ENCODE peak calls at places on chromosomes 2 and 18, in nine cellular contexts. V is astrocyte of the spinal cord, A is WTC11, K is LNCaP clone FGC, F is coronary artery, O is OCI-LY7, G is adrenal gland, P is HFF-Myc, C is A549. U is an unnamed sample.

GRCh38 chr2:227154976-227155375 is 9.0 kb downstream of the COL4A4 start:
- DNase-seq in V (peak), K (no peak), P (no peak), F (no peak), O (no peak), A (no peak), G (peak), C (no peak), U (no peak)

GRCh38 chr2:20496477-20496876 is 49.6 kb downstream of the RHOB start:
- DNase-seq in G (peak), O (no peak), A (no peak), P (no peak), C (no peak), K (no peak), F (no peak), V (no peak), U (no peak)

GRCh38 chr18:10164241-10165160 is 250.7 kb downstream of the VAPA start:
- DNase-seq in P (no peak), K (no peak), C (no peak), G (no peak), F (no peak), A (no peak), O (no peak), V (no peak), U (no peak)

GRCh38 chr2:191173206-191173605 is 22.4 kb upstream of the STAT4 start:
- DNase-seq in C (no peak), P (no peak), V (no peak), O (no peak), K (no peak), G (no peak), F (no peak), A (no peak), U (no peak)

GRCh38 chr2:178404380-178404767 is 46.6 kb downstream of the PRKRA start:
- DNase-seq in F (no peak), O (peak), V (peak), K (no peak), G (no peak), P (peak), C (no peak), A (no peak), U (no peak)

GRCh38 chr18:74914648-74915047 is 294.3 kb downstream of the PTGR3 start:
- DNase-seq in P (no peak), C (no peak), V (no peak), A (no peak), F (no peak), G (no peak), K (no peak), O (no peak), U (no peak)

GRCh38 chr2:15762449-15762848 is 170.8 kb downstream of the DDX1 start:
- DNase-seq in A (no peak), K (no peak), C (no peak), V (no peak), O (no peak), F (peak), G (no peak), P (no peak), U (no peak)

GRCh38 chr2:219495531-219496122 is 3.1 kb upstream of the GMPPA start:
- DNase-seq in P (no peak), F (peak), G (peak), V (peak), O (peak), C (peak), A (peak), K (no peak), U (peak)

GRCh38 chr2:96816836-96817702 is 1.0 kb downstream of the CNNM3 start:
- DNase-seq in O (no peak), P (no peak), C (no peak), A (no peak), G (peak), F (no peak), K (no peak), V (peak), U (no peak)

GRCh38 chr2:222362336-222362735 is 62.0 kb upstream of the SGPP2 start:
- DNase-seq in V (peak), P (no peak), G (no peak), A (no peak), O (no peak), C (no peak), F (no peak), K (no peak), U (no peak)

GRCh38 chr2:2743164-2743571 is 412.1 kb upstream of the MYT1L start:
- DNase-seq in K (no peak), P (no peak), G (peak), C (no peak), V (peak), F (no peak), A (no peak), O (no peak), U (no peak)

GRCh38 chr2:146940016-146940685 is 904.7 kb upstream of the ACVR2A start:
- DNase-seq in G (no peak), O (no peak), F (no peak), P (peak), V (no peak), K (no peak), C (no peak), A (no peak), U (no peak)

GRCh38 chr2:183037281-183037659 is 987 bp downstream of the NCKAP1 start:
- DNase-seq in G (no peak), P (no peak), O (no peak), V (peak), F (no peak), A (no peak), K (no peak), C (no peak), U (no peak)

GRCh38 chr2:168338292-168338691 is 90.9 kb upstream of the STK39 start:
- DNase-seq in F (no peak), C (no peak), V (no peak), P (no peak), O (no peak), A (no peak), K (no peak), G (no peak), U (no peak)

GRCh38 chr2:20476950-20477349 is 30.1 kb downstream of the RHOB start:
- DNase-seq in O (no peak), V (no peak), F (peak), G (no peak), C (no peak), K (no peak), P (no peak), A (no peak), U (no peak)

GRCh38 chr18:8982416-8983183 is 119.9 kb upstream of the NDUFV2 start:
- DNase-seq in A (peak), P (peak), F (no peak), K (peak), C (peak), V (peak), G (no peak), O (peak), U (no peak)

GRCh38 chr2:240848900-240849680 is 19.5 kb upstream of the AGXT start:
- DNase-seq in A (no peak), V (no peak), C (no peak), K (no peak), O (no peak), P (no peak), G (no peak), F (no peak), U (no peak)
- TF ChIP-seq CTCF in A (no peak), V (no peak), C (no peak), K (no peak), O (no peak), P (no peak), G (no peak), F (no peak), U (no peak)

DNA sequence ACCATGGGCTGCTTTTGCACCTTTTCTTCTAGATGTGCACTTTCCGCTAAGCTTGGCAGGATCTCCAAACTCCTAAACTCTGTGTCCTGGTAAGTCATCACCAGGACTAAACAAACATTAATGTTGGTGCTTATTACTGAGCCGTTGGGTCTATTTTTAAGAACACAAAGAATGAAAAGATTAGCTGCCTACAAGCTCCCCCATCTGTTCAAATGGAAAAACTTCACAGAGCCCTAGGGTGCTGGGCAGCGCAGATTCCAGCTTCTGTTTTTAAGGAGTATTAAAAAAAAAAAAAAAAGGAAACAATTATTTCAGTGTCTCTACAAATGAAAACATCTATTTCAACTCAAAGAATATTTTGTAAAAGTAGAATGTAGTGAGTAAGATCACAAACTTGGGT is 97.8 kb upstream of the AQP4 start:
- DNase-seq in C (no peak), V (peak), O (no peak), K (no peak), F (no peak), G (no peak), P (no peak), A (no peak), U (no peak)
- TF ChIP-seq CTCF in C (peak), V (peak), O (peak), K (peak), F (no peak), G (no peak), P (no peak), A (no peak), U (peak)

DNA sequence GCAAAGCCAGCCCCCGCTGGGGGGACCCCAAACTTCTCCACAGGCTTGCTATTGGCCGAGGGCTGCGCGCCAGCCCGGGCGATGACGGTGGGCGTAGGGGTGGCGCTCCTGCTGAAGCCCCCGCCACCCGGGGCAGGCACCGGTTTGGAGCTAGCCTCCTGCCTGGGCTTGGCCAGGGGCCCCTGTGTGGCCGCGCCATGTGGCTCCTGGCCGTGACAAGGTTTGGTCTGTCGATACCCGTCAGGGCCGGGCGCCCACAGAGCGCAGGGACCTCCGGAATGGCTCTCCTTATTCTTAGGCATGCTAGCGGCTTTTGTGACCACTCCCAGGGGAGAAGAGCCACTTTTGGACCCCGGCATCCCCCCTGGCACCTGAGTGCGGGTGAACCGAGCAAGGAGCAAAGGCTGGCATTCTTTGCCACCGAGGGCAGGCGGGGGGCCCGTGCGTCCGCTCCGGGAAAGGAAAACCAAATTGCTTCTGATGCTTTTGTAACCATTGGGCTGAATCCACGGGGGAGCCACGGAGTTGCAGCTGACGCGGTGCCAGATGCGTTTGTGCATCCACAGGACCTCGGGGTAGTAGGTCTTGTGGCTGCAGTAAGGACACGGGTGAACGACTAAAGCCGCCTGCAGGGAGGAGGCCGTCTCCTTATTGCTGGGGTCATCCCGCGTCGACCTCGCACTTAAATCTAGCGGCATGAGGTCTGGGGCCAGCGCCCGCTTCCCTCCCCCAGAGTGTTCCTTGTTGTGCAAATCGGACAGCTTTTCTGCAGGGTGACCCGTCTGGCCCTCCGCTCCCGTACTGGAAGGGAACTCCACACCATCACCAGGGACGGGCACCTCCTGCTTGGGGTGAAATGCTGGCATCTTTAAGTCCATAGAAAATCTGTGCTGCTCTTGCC is 115.6 kb downstream of the ZNF516 start:
- DNase-seq in F (no peak), O (no peak), P (no peak), G (no peak), V (no peak), A (no peak), K (no peak), C (no peak), U (no peak)
- TF ChIP-seq CTCF in F (no peak), O (no peak), P (no peak), G (no peak), V (no peak), A (no peak), K (no peak), C (no peak), U (no peak)

GRCh38 chr2:83827618-83828017 is 631.5 kb downstream of the SUCLG1 start:
- DNase-seq in V (no peak), O (no peak), F (no peak), A (no peak), P (no peak), C (no peak), K (no peak), G (no peak), U (no peak)
- TF ChIP-seq CTCF in V (no peak), O (no peak), F (no peak), A (no peak), P (no peak), C (no peak), K (peak), G (peak), U (peak)

GRCh38 chr18:26806224-26806623 is 59.3 kb downstream of the AQP4 start:
- DNase-seq in C (no peak), G (no peak), O (no peak), V (no peak), A (no peak), K (no peak), F (no peak), P (no peak), U (no peak)
- TF ChIP-seq CTCF in C (no peak), G (no peak), O (no peak), V (no peak), A (no peak), K (no peak), F (no peak), P (no peak), U (no peak)

GRCh38 chr2:61905372-61906186 is at the start of gene COMMD1:
- DNase-seq in A (peak), C (peak), F (peak), P (no peak), G (peak), K (no peak), V (peak), O (peak), U (no peak)

GRCh38 chr2:61906187-61906470 is 655 bp downstream of the COMMD1 start:
- DNase-seq in C (no peak), A (no peak), F (no peak), P (no peak), G (no peak), O (no peak), V (no peak), K (no peak), U (no peak)

GRCh38 chr2:61910603-61911002 is 5.1 kb downstream of the COMMD1 start:
- DNase-seq in O (peak), A (no peak), C (no peak), K (no peak), G (no peak), V (no peak), F (no peak), P (no peak), U (no peak)

GRCh38 chr2:61911510-61911909 is 6.0 kb downstream of the COMMD1 start:
- DNase-seq in A (no peak), C (no peak), P (no peak), V (no peak), F (no peak), K (no peak), O (peak), G (no peak), U (no peak)
- TF ChIP-seq CTCF in A (peak), C (peak), P (no peak), V (no peak), F (no peak), K (no peak), O (peak), G (no peak), U (peak)

GRCh38 chr2:160317113-160318099 is 117.3 kb upstream of the ITGB6 start:
- DNase-seq in C (no peak), V (peak), A (no peak), F (no peak), G (no peak), K (no peak), O (no peak), P (no peak), U (no peak)

GRCh38 chr2:160321025-160321424 is 121.0 kb upstream of the ITGB6 start:
- DNase-seq in P (no peak), V (no peak), K (no peak), A (no peak), F (no peak), C (no peak), O (no peak), G (no peak), U (no peak)

GRCh38 chr2:160319700-160320099 is 119.6 kb upstream of the ITGB6 start:
- DNase-seq in G (no peak), C (no peak), P (no peak), O (no peak), A (no peak), V (no peak), F (no peak), K (no peak), U (no peak)

GRCh38 chr2:160309585-160309984 is 109.5 kb upstream of the ITGB6 start:
- DNase-seq in O (no peak), V (no peak), P (no peak), F (no peak), A (no peak), G (no peak), K (no peak), C (no peak), U (no peak)

GRCh38 chr2:160315337-160315736 is 115.3 kb upstream of the ITGB6 start:
- DNase-seq in G (no peak), F (no peak), P (no peak), V (peak), A (no peak), O (no peak), K (no peak), C (no peak), U (no peak)
- TF ChIP-seq CTCF in G (no peak), F (no peak), P (no peak), V (no peak), A (no peak), O (no peak), K (no peak), C (no peak), U (no peak)

GRCh38 chr18:44974174-44974573 is 293.5 kb downstream of the SETBP1 start:
- DNase-seq in P (no peak), C (no peak), G (no peak), O (no peak), F (no peak), A (no peak), K (no peak), V (no peak), U (no peak)

GRCh38 chr18:44969214-44969842 is 288.6 kb downstream of the SETBP1 start:
- DNase-seq in G (no peak), P (no peak), O (no peak), F (no peak), V (peak), A (no peak), K (peak), C (no peak), U (no peak)

GRCh38 chr18:44977856-44978255 is 297.2 kb downstream of the SETBP1 start:
- DNase-seq in K (no peak), A (no peak), C (no peak), G (no peak), O (no peak), F (no peak), V (no peak), P (no peak), U (no peak)

GRCh38 chr18:44968336-44968735 is 287.6 kb downstream of the SETBP1 start:
- DNase-seq in F (no peak), O (no peak), G (no peak), A (peak), K (no peak), C (no peak), V (no peak), P (no peak), U (no peak)

GRCh38 chr18:44973282-44973681 is 292.6 kb downstream of the SETBP1 start:
- DNase-seq in P (no peak), V (peak), F (no peak), O (peak), C (no peak), K (no peak), G (no peak), A (no peak), U (no peak)
- TF ChIP-seq CTCF in P (peak), V (peak), F (no peak), O (no peak), C (no peak), K (no peak), G (no peak), A (no peak), U (peak)

GRCh38 chr2:197784956-197785941 is at the start of gene BOLL:
- DNase-seq in A (peak), V (no peak), C (no peak), K (no peak), O (no peak), P (no peak), F (no peak), G (no peak), U (no peak)

GRCh38 chr2:197782121-197782520 is 3.0 kb downstream of the BOLL start:
- DNase-seq in K (no peak), A (no peak), F (no peak), G (no peak), P (no peak), C (no peak), O (no peak), V (no peak), U (no peak)

GRCh38 chr2:197786010-197786877 is 1.1 kb upstream of the BOLL start:
- DNase-seq in A (peak), O (no peak), G (no peak), V (no peak), C (peak), P (no peak), F (no peak), K (no peak), U (no peak)
- TF ChIP-seq CTCF in A (peak), O (no peak), G (peak), V (peak), C (peak), P (peak), F (peak), K (peak), U (no peak)

DNA sequence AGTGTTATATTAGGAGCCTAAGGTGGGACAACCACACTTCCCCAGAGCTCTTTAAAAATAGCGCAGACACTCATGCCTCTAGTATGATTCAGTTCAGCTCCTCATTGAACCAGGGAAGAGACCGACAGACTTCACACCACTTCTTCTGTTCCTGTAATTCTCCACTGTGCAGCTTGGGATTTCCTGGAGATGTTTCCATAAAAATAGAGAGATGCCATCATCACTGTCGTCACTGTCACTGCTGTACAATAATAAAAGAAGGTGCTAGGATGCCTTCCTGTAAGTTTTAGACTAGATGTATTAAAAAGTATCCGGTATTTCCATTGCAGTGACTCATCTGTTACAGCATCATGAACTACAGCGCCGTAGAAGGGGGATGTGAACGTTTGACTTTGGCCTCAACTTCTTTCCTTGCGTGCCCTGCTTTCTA is 110.9 kb downstream of the FAM210A start:
- DNase-seq in G (no peak), O (peak), V (peak), K (no peak), F (no peak), A (no peak), P (no peak), C (no peak), U (no peak)
- TF ChIP-seq CTCF in G (no peak), O (no peak), V (no peak), K (no peak), F (no peak), A (no peak), P (no peak), C (no peak), U (no peak)